ENCODE peak calls at places on chromosomes 11 and 22, in four cellular contexts. C, V, D and L are unnamed samples.

GRCh38 chr11:61728940-61729219 is 23.6 kb upstream of the MYRF start:
- DNase-seq in C (no peak), V (no peak), D (peak; percentile 26), L (peak; percentile 73)

GRCh38 chr22:29146101-29146560 is 59.6 kb upstream of the EMID1 start:
- DNase-seq in C (no peak), V (no peak), D (no peak), L (no peak)

GRCh38 chr11:66967670-66968425 is 7.3 kb upstream of the C11orf86 start:
- DNase-seq in C (no peak), V (peak; percentile 35), D (peak; percentile 89), L (peak; percentile 93)

GRCh38 chr22:46007848-46008261 is 30.9 kb upstream of the WNT7B start:
- DNase-seq in C (peak; percentile 90), V (no peak), D (peak; percentile 90), L (peak; percentile 96)

GRCh38 chr22:29308148-29308790 is 1.8 kb downstream of the GAS2L1 start:
- DNase-seq in C (no peak), V (no peak), D (no peak), L (no peak)

GRCh38 chr11:18789942-18790341 is 1.7 kb downstream of the PTPN5 start:
- DNase-seq in C (no peak), V (no peak), D (no peak), L (no peak)

GRCh38 chr22:19984851-19985811 is 31.5 kb downstream of the ARVCF start:
- DNase-seq in C (no peak), V (no peak), D (no peak), L (no peak)

GRCh38 chr11:16468735-16469446 is 112.5 kb upstream of the SOX6 start:
- DNase-seq in C (no peak), V (no peak), D (no peak), L (no peak)

GRCh38 chr22:38104084-38104483 is 6.4 kb downstream of the BAIAP2L2 start:
- DNase-seq in C (no peak), V (no peak), D (peak; percentile 22), L (no peak)

GRCh38 chr11:18878211-18878610 is 61.0 kb downstream of the MRGPRX1 start:
- DNase-seq in C (no peak), V (no peak), D (no peak), L (no peak)

GRCh38 chr22:28012811-28013460 is 93.9 kb upstream of the PITPNB start:
- DNase-seq in C (no peak), V (no peak), D (no peak), L (no peak)

GRCh38 chr11:93521086-93521485 is 22.1 kb downstream of the SMCO4 start:
- DNase-seq in C (no peak), V (no peak), D (no peak), L (no peak)

GRCh38 chr22:46065733-46066454 is 84.4 kb upstream of the PPARA start:
- DNase-seq in C (no peak), V (no peak), D (peak; percentile 44), L (no peak)

GRCh38 chr11:71182791-71183556 is 69.4 kb downstream of the SHANK2 start:
- DNase-seq in C (no peak), V (no peak), D (no peak), L (no peak)

GRCh38 chr11:131810511-131810910 is 440.1 kb downstream of the NTM start:
- DNase-seq in C (no peak), V (no peak), D (peak; percentile 5), L (peak; percentile 27)

GRCh38 chr11:133835258-133836075 is 9.8 kb downstream of the SPATA19 start:
- DNase-seq in C (peak; percentile 44), V (no peak), D (peak; percentile 34), L (peak; percentile 15)

GRCh38 chr11:10605941-10606381 is 37.5 kb upstream of the LYVE1 start:
- DNase-seq in C (peak; percentile 66), V (peak; percentile 34), D (peak; percentile 81), L (peak; percentile 90)

GRCh38 chr11:78851883-78852586 is 277.4 kb upstream of the NARS2 start:
- DNase-seq in C (no peak), V (no peak), D (no peak), L (no peak)

GRCh38 chr11:43573233-43573632 is 107.3 kb upstream of the HSD17B12 start:
- DNase-seq in C (no peak), V (no peak), D (no peak), L (no peak)

GRCh38 chr11:69516526-69516925 is 35.1 kb downstream of the LINC01488 start:
- DNase-seq in C (no peak), V (no peak), D (no peak), L (no peak)

GRCh38 chr11:72782081-72782920 is 11.5 kb downstream of the STARD10 start:
- DNase-seq in C (no peak), V (peak; percentile 86), D (no peak), L (no peak)

GRCh38 chr11:78417175-78417887 is at the start of gene GAB2:
- DNase-seq in C (peak; percentile 40), V (peak; percentile 61), D (no peak), L (no peak)

GRCh38 chr11:31826530-31827438 is 15.7 kb upstream of the PAX6 start:
- DNase-seq in C (no peak), V (no peak), D (no peak), L (no peak)

GRCh38 chr11:62223095-62223494 is 14.6 kb downstream of the SCGB2A1 start:
- DNase-seq in C (no peak), V (no peak), D (no peak), L (no peak)

GRCh38 chr11:95505927-95506426 is 275.0 kb upstream of the SESN3 start:
- DNase-seq in C (no peak), V (no peak), D (peak; percentile 85), L (peak; percentile 61)

GRCh38 chr11:114079406-114080072 is 20.0 kb downstream of the ZBTB16 start:
- DNase-seq in C (peak; percentile 47), V (no peak), D (peak; percentile 75), L (peak; percentile 45)

GRCh38 chr11:114076974-114077373 is 17.5 kb downstream of the ZBTB16 start:
- DNase-seq in C (no peak), V (no peak), D (no peak), L (no peak)

GRCh38 chr11:114080219-114080618 is 20.7 kb downstream of the ZBTB16 start:
- DNase-seq in C (peak; percentile 49), V (no peak), D (peak; percentile 83), L (peak; percentile 42)

GRCh38 chr11:114077482-114078305 is 18.2 kb downstream of the ZBTB16 start:
- DNase-seq in C (no peak), V (no peak), D (no peak), L (no peak)

DNA sequence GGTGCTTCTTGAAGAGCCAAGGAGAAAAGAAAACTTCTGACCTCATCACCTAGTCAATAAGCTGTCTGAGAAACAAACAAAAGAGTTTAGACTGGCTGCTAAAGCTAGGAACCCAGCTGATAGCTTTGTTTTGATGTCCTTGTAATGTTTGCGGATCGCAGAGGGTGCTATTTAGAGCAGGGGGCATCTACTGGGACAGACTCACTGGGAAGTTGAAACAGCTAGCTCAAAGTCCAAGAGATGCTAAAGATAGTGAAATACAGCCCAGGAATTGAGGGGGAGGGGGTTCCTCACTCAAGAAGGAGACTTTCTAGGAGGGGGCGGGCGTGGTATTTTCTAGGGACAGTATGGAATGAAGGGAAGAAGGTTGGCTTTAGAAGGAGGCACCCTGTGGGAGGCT is 18.9 kb downstream of the ZBTB16 start:
- DNase-seq in C (no peak), V (no peak), D (no peak), L (no peak)
- TF ChIP-seq CTCF in C (no peak), V (no peak), D (no peak), L (no peak)

DNA sequence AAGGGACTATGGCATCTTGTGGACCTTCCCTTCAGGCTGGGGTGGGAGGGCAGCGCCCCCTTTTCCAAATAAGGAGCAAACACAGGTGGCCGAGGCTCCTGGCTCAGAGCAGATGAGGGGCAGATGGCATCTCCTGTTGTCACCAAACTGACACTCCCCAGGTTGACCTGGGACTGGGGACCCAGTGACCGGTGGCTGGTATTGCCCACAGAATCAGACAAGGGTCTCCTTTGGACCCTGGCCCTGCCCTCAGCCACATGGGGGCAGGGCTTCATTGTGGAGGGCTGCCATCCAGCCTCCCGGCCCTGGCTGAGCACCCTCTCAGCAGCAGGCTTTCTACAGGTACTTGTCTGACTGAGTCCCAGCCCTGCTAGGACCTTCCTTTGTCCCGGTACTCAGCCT is 842 bp upstream of the SIGIRR start:
- DNase-seq in C (no peak), V (no peak), D (no peak), L (no peak)
- H3K4me3 ChIP-seq in C (peak overlapping the region; percentile 61), V (peak overlapping the region; percentile 70), D (no peak overlapping the region), L (no peak overlapping the region)

GRCh38 chr11:84468255-84468654 is 1158.9 kb downstream of the DLG2 start:
- DNase-seq in C (no peak), V (no peak), D (no peak), L (no peak)
- TF ChIP-seq CTCF in C (no peak), V (no peak), D (no peak), L (no peak)

DNA sequence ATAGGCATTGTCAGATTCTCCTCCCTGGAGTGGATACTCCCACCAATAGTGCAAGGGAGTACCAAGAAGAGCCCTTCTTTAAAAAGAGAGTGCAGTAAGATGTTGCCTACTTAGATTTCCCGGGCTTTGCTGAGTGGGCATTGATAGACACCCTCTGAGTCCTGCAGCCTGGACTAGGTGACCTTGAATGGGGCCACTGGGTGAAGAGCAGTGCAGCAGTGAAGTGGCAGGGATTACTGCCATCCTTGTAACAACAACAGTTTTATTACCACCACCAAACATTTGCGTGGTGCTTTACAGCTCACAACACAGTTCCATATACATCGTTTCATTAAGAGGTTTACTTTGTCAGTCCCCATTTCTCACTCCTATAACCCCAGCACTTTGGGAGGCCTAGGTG is 59.4 kb downstream of the MICAL2 start:
- DNase-seq in C (no peak), V (no peak), D (no peak), L (no peak)
- H3K4me3 ChIP-seq in C (no peak overlapping the region), V (no peak overlapping the region), D (no peak overlapping the region), L (no peak overlapping the region)

GRCh38 chr22:23386245-23386631 is 193.9 kb downstream of the IGLL1 start:
- DNase-seq in C (no peak), V (no peak), D (no peak), L (no peak)
- TF ChIP-seq CTCF in C (no peak), V (peak; percentile 12), D (no peak), L (no peak)